ENCODE peak calls at places on chromosomes 11 and 22, in four cellular contexts. Y is uterus; O is HAP-1; I is CD8-positive, alpha-beta T cell. G is an unnamed sample.
A peak's percentile ranks its signal among the peaks of the same experiment; 100 is the strongest.

GRCh38 chr11:11313426-11313825 is 39.6 kb downstream of the CSNK2A3 start:
- DNase-seq in Y (no peak), O (no peak), I (no peak), G (no peak)

GRCh38 chr11:105975128-105975527 is 46.9 kb downstream of the MSANTD4 start:
- DNase-seq in Y (no peak), O (no peak), I (no peak), G (no peak)

GRCh38 chr11:126547161-126547560 is 191.7 kb downstream of the ST3GAL4 start:
- DNase-seq in Y (no peak), O (no peak), I (no peak), G (no peak)

GRCh38 chr11:115164774-115165173 is 339.4 kb downstream of the CADM1 start:
- DNase-seq in Y (no peak), O (no peak), I (no peak), G (no peak)

GRCh38 chr11:26297179-26297970 is 34.6 kb upstream of the ANO3 start:
- DNase-seq in Y (no peak), O (peak; percentile 41), I (no peak), G (no peak)

GRCh38 chr11:111378773-111379499 is at the start of gene POU2AF1:
- DNase-seq in Y (peak; percentile 50), O (no peak), I (peak; percentile 46), G (no peak)

GRCh38 chr22:39301108-39301507 is 18.3 kb downstream of the RPL3 start:
- DNase-seq in Y (no peak), O (no peak), I (no peak), G (no peak)

GRCh38 chr22:17232406-17232805 is 13.2 kb upstream of the ADA2 start:
- DNase-seq in Y (no peak), O (no peak), I (no peak), G (no peak)

GRCh38 chr11:108618529-108618928 is 25.0 kb upstream of the EXPH5 start:
- DNase-seq in Y (no peak), O (no peak), I (no peak), G (no peak)

GRCh38 chr22:32446321-32446720 is 17.9 kb downstream of the BPIFC start:
- DNase-seq in Y (no peak), O (no peak), I (no peak), G (no peak)

GRCh38 chr11:68683086-68683951 is 1.0 kb upstream of the GAL start:
- DNase-seq in Y (no peak), O (peak; percentile 5), I (no peak), G (no peak)
- H3K27me3 ChIP-seq in Y (peaks cover 12% of the 10 kb centered on the region), O (no peaks in the 10 kb centered on the region), I (peaks cover 16% of the 10 kb centered on the region), G (no peaks in the 10 kb centered on the region)

GRCh38 chr11:133082851-133083488 is 449.3 kb downstream of the OPCML start:
- DNase-seq in Y (no peak), O (peak; percentile 72), I (no peak), G (no peak)
- H3K4me3 ChIP-seq in Y (peak overlapping the region; percentile 15), O (no peak overlapping the region), I (no peak overlapping the region), G (no peak overlapping the region)

DNA sequence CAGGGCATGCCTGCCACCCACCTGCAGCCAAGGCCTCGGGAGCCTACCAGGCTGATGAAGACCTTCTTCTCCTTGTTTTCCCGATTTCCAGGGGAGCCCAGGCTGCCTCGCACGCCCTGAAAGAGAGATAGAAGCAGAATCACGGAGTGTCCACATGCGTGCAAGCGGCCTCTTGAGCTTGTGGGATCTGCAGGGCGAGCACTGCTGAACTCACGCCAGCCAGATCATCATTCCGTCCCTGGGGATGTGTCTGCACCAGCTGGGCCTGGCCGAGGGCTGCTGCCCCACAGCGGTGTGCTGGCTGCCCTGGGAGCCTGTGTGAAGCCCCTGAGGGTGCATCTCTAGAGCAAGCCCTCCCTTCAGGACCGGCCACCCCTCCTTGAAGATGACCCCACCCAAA is 17.9 kb downstream of the USH1C start:
- DNase-seq in Y (no peak), O (no peak), I (no peak), G (no peak)
- H3K27me3 ChIP-seq in Y (no peaks in the 10 kb centered on the region), O (no peaks in the 10 kb centered on the region), I (no peaks in the 10 kb centered on the region), G (no peaks in the 10 kb centered on the region)

GRCh38 chr11:1570531-1570895 is 1.6 kb downstream of the DUSP8 start:
- DNase-seq in Y (no peak), O (no peak), I (no peak), G (no peak)
- H3K4me3 ChIP-seq in Y (peak overlapping the region; percentile 38), O (no peak overlapping the region), I (peak overlapping the region; percentile 63), G (no peak overlapping the region)

GRCh38 chr11:62544521-62545436 is 1.8 kb downstream of the AHNAK start:
- DNase-seq in Y (no peak), O (peak; percentile 67), I (no peak), G (no peak)
- H3K27me3 ChIP-seq in Y (no peaks in the 10 kb centered on the region), O (no peaks in the 10 kb centered on the region), I (no peaks in the 10 kb centered on the region), G (no peaks in the 10 kb centered on the region)